ENCODE peak calls at places on chromosome 17, in seven cellular contexts. One of them, this sample, is unnamed.

GRCh38 chr17:29844339-29845048 is 85.5 kb downstream of the SSH2 start:
- DNase-seq in CD8-positive, alpha-beta T cell: no peak
- DNase-seq in progenitor cell of endocrine pancreas: no peak
- DNase-seq in HCT116: no peak
- DNase-seq in pancreas: no peak
- DNase-seq in hepatocyte: peak
- DNase-seq in endothelial cell of umbilical vein: peak
- DNase-seq in this sample: no peak

GRCh38 chr17:7850970-7851437 is 3.9 kb upstream of the TMEM88 start:
- DNase-seq in pancreas: peak
- DNase-seq in HCT116: no peak
- DNase-seq in endothelial cell of umbilical vein: no peak
- DNase-seq in CD8-positive, alpha-beta T cell: no peak
- DNase-seq in hepatocyte: no peak
- DNase-seq in progenitor cell of endocrine pancreas: no peak
- DNase-seq in this sample: no peak

GRCh38 chr17:10380631-10381408 is 8.0 kb upstream of the MYH13 start:
- DNase-seq in pancreas: no peak
- DNase-seq in progenitor cell of endocrine pancreas: no peak
- DNase-seq in CD8-positive, alpha-beta T cell: no peak
- DNase-seq in endothelial cell of umbilical vein: no peak
- DNase-seq in HCT116: no peak
- DNase-seq in hepatocyte: peak
- DNase-seq in this sample: no peak

GRCh38 chr17:44043326-44043725 is 23.1 kb downstream of the LSM12 start:
- DNase-seq in hepatocyte: no peak
- DNase-seq in HCT116: no peak
- DNase-seq in progenitor cell of endocrine pancreas: no peak
- DNase-seq in endothelial cell of umbilical vein: no peak
- DNase-seq in pancreas: no peak
- DNase-seq in CD8-positive, alpha-beta T cell: no peak
- DNase-seq in this sample: no peak

GRCh38 chr17:27512511-27513346 is 56.5 kb downstream of the KSR1 start:
- DNase-seq in endothelial cell of umbilical vein: no peak
- DNase-seq in hepatocyte: no peak
- DNase-seq in CD8-positive, alpha-beta T cell: no peak
- DNase-seq in HCT116: no peak
- DNase-seq in pancreas: no peak
- DNase-seq in progenitor cell of endocrine pancreas: no peak
- DNase-seq in this sample: no peak

GRCh38 chr17:50715471-50715870 is 3.9 kb upstream of the LUC7L3 start:
- DNase-seq in CD8-positive, alpha-beta T cell: no peak
- DNase-seq in progenitor cell of endocrine pancreas: no peak
- DNase-seq in HCT116: no peak
- DNase-seq in pancreas: no peak
- DNase-seq in hepatocyte: no peak
- DNase-seq in endothelial cell of umbilical vein: no peak
- DNase-seq in this sample: no peak

GRCh38 chr17:66426397-66427033 is 124.1 kb downstream of the PRKCA start:
- DNase-seq in hepatocyte: no peak
- DNase-seq in progenitor cell of endocrine pancreas: no peak
- DNase-seq in endothelial cell of umbilical vein: no peak
- DNase-seq in CD8-positive, alpha-beta T cell: peak
- DNase-seq in HCT116: peak
- DNase-seq in pancreas: no peak
- DNase-seq in this sample: peak

GRCh38 chr17:72422505-72423285 is 301.9 kb downstream of the SOX9 start:
- DNase-seq in hepatocyte: peak
- DNase-seq in HCT116: peak
- DNase-seq in CD8-positive, alpha-beta T cell: no peak
- DNase-seq in progenitor cell of endocrine pancreas: no peak
- DNase-seq in pancreas: peak
- DNase-seq in endothelial cell of umbilical vein: peak
- DNase-seq in this sample: peak

GRCh38 chr17:29664743-29665479 is 42.2 kb upstream of the CORO6 start:
- DNase-seq in hepatocyte: peak
- DNase-seq in endothelial cell of umbilical vein: peak
- DNase-seq in CD8-positive, alpha-beta T cell: no peak
- DNase-seq in pancreas: no peak
- DNase-seq in HCT116: peak
- DNase-seq in progenitor cell of endocrine pancreas: no peak
- DNase-seq in this sample: peak

GRCh38 chr17:78374631-78375274 is 3.7 kb upstream of the PGS1 start:
- DNase-seq in pancreas: no peak
- DNase-seq in HCT116: no peak
- DNase-seq in progenitor cell of endocrine pancreas: no peak
- DNase-seq in hepatocyte: no peak
- DNase-seq in endothelial cell of umbilical vein: peak
- DNase-seq in CD8-positive, alpha-beta T cell: no peak
- DNase-seq in this sample: no peak

GRCh38 chr17:35683588-35683987 is 47.9 kb upstream of the RASL10B start:
- DNase-seq in progenitor cell of endocrine pancreas: no peak
- DNase-seq in endothelial cell of umbilical vein: no peak
- DNase-seq in pancreas: no peak
- DNase-seq in hepatocyte: no peak
- DNase-seq in CD8-positive, alpha-beta T cell: no peak
- DNase-seq in HCT116: no peak
- DNase-seq in this sample: no peak

GRCh38 chr17:50055055-50055425 is 870 bp upstream of the ITGA3 start:
- DNase-seq in HCT116: peak
- DNase-seq in progenitor cell of endocrine pancreas: peak
- DNase-seq in pancreas: peak
- DNase-seq in CD8-positive, alpha-beta T cell: peak
- DNase-seq in hepatocyte: peak
- DNase-seq in endothelial cell of umbilical vein: peak
- DNase-seq in this sample: no peak

GRCh38 chr17:47927821-47928400 is 13.5 kb upstream of the PNPO start:
- DNase-seq in HCT116: no peak
- DNase-seq in CD8-positive, alpha-beta T cell: no peak
- DNase-seq in hepatocyte: no peak
- DNase-seq in progenitor cell of endocrine pancreas: no peak
- DNase-seq in pancreas: no peak
- DNase-seq in endothelial cell of umbilical vein: no peak
- DNase-seq in this sample: no peak

GRCh38 chr17:22268912-22269220 is 576.5 kb downstream of the KCNJ18 start:
- DNase-seq in CD8-positive, alpha-beta T cell: no peak
- DNase-seq in hepatocyte: no peak
- DNase-seq in HCT116: no peak
- DNase-seq in endothelial cell of umbilical vein: no peak
- DNase-seq in progenitor cell of endocrine pancreas: no peak
- DNase-seq in pancreas: no peak
- DNase-seq in this sample: no peak

GRCh38 chr17:59840329-59840907 is 52.3 kb downstream of the TUBD1 start:
- DNase-seq in CD8-positive, alpha-beta T cell: no peak
- DNase-seq in pancreas: no peak
- DNase-seq in endothelial cell of umbilical vein: peak
- DNase-seq in progenitor cell of endocrine pancreas: no peak
- DNase-seq in hepatocyte: no peak
- DNase-seq in HCT116: no peak
- DNase-seq in this sample: no peak

GRCh38 chr17:48997827-48998556 is 807 bp downstream of the IGF2BP1 start:
- DNase-seq in endothelial cell of umbilical vein: peak
- DNase-seq in hepatocyte: peak
- DNase-seq in progenitor cell of endocrine pancreas: no peak
- DNase-seq in CD8-positive, alpha-beta T cell: no peak
- DNase-seq in pancreas: no peak
- DNase-seq in HCT116: no peak
- DNase-seq in this sample: no peak

GRCh38 chr17:1169471-1169908 is 10.3 kb downstream of the ABR start:
- DNase-seq in CD8-positive, alpha-beta T cell: no peak
- DNase-seq in hepatocyte: no peak
- DNase-seq in progenitor cell of endocrine pancreas: no peak
- DNase-seq in pancreas: no peak
- DNase-seq in HCT116: no peak
- DNase-seq in endothelial cell of umbilical vein: no peak
- DNase-seq in this sample: no peak

GRCh38 chr17:8311131-8311790 is 1.2 kb downstream of the ARHGEF15 start:
- DNase-seq in pancreas: no peak
- DNase-seq in progenitor cell of endocrine pancreas: no peak
- DNase-seq in HCT116: no peak
- DNase-seq in CD8-positive, alpha-beta T cell: no peak
- DNase-seq in endothelial cell of umbilical vein: peak
- DNase-seq in hepatocyte: no peak
- DNase-seq in this sample: no peak

DNA sequence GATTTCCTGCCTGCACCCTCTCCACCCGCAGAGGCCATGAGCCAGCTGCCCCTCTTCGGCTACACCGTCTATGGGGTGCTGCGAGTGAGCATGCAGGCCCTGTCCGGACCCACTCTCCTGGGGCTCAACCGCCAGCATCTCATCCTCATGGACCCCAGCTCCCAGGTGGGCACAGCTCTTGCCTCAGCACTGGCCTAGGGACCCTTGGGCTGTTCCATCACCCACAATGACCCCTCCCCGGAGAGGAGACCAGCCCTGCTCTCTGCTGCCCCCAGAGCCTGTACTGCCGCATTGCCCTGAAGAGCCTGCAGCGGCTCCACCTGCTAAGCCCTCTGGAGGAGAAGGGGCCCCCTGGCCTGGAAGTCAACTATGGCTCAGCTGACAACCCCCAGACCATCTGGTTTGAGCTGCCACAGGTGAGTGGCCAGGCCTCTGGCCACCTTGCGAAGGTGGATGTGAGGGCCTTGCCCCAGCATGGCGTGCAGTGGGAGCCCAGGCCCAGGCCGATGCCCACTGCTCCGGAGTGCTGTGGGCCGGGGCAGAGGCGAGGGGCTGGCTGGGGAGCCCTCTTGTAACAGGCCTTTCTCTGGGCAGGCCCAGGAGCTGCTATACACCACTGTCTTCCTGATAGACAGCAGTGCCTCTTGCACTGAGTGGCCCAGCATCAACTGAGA is 7.3 kb upstream of the SMIM5 start:
- DNase-seq in hepatocyte: peak
- DNase-seq in CD8-positive, alpha-beta T cell: no peak
- DNase-seq in progenitor cell of endocrine pancreas: peak
- DNase-seq in pancreas: no peak
- DNase-seq in HCT116: no peak
- DNase-seq in endothelial cell of umbilical vein: peak
- DNase-seq in this sample: peak
- TF ChIP-seq CTCF in hepatocyte: peak
- TF ChIP-seq CTCF in CD8-positive, alpha-beta T cell: no peak
- TF ChIP-seq CTCF in progenitor cell of endocrine pancreas: peak
- TF ChIP-seq CTCF in pancreas: no peak
- TF ChIP-seq CTCF in HCT116: peak
- TF ChIP-seq CTCF in endothelial cell of umbilical vein: peak
- TF ChIP-seq CTCF in this sample: peak

GRCh38 chr17:38509772-38510423 is 81.6 kb downstream of the ARHGAP23 start:
- DNase-seq in hepatocyte: peak
- DNase-seq in progenitor cell of endocrine pancreas: no peak
- DNase-seq in HCT116: no peak
- DNase-seq in CD8-positive, alpha-beta T cell: no peak
- DNase-seq in pancreas: no peak
- DNase-seq in endothelial cell of umbilical vein: peak
- DNase-seq in this sample: peak

GRCh38 chr17:38509008-38509771 is 80.9 kb downstream of the ARHGAP23 start:
- DNase-seq in endothelial cell of umbilical vein: peak
- DNase-seq in HCT116: peak
- DNase-seq in progenitor cell of endocrine pancreas: peak
- DNase-seq in CD8-positive, alpha-beta T cell: peak
- DNase-seq in pancreas: peak
- DNase-seq in hepatocyte: peak
- DNase-seq in this sample: peak

GRCh38 chr17:38511126-38512108 is 83.2 kb downstream of the ARHGAP23 start:
- DNase-seq in CD8-positive, alpha-beta T cell: no peak
- DNase-seq in hepatocyte: no peak
- DNase-seq in endothelial cell of umbilical vein: no peak
- DNase-seq in pancreas: no peak
- DNase-seq in progenitor cell of endocrine pancreas: no peak
- DNase-seq in HCT116: no peak
- DNase-seq in this sample: no peak

GRCh38 chr17:38512473-38513058 is 84.3 kb downstream of the ARHGAP23 start:
- DNase-seq in endothelial cell of umbilical vein: no peak
- DNase-seq in progenitor cell of endocrine pancreas: no peak
- DNase-seq in HCT116: no peak
- DNase-seq in pancreas: no peak
- DNase-seq in CD8-positive, alpha-beta T cell: no peak
- DNase-seq in hepatocyte: no peak
- DNase-seq in this sample: no peak

GRCh38 chr17:38510424-38511125 is 82.3 kb downstream of the ARHGAP23 start:
- DNase-seq in endothelial cell of umbilical vein: no peak
- DNase-seq in pancreas: peak
- DNase-seq in CD8-positive, alpha-beta T cell: no peak
- DNase-seq in hepatocyte: peak
- DNase-seq in progenitor cell of endocrine pancreas: peak
- DNase-seq in HCT116: no peak
- DNase-seq in this sample: peak
- TF ChIP-seq CTCF in endothelial cell of umbilical vein: no peak
- TF ChIP-seq CTCF in pancreas: no peak
- TF ChIP-seq CTCF in CD8-positive, alpha-beta T cell: no peak
- TF ChIP-seq CTCF in hepatocyte: peak
- TF ChIP-seq CTCF in progenitor cell of endocrine pancreas: peak
- TF ChIP-seq CTCF in HCT116: no peak
- TF ChIP-seq CTCF in this sample: no peak

GRCh38 chr17:55842405-55843158 is 91.7 kb downstream of the PCTP start:
- DNase-seq in pancreas: no peak
- DNase-seq in endothelial cell of umbilical vein: no peak
- DNase-seq in HCT116: no peak
- DNase-seq in CD8-positive, alpha-beta T cell: no peak
- DNase-seq in hepatocyte: no peak
- DNase-seq in progenitor cell of endocrine pancreas: no peak
- DNase-seq in this sample: no peak
- TF ChIP-seq CTCF in pancreas: no peak
- TF ChIP-seq CTCF in endothelial cell of umbilical vein: no peak
- TF ChIP-seq CTCF in HCT116: no peak
- TF ChIP-seq CTCF in CD8-positive, alpha-beta T cell: no peak
- TF ChIP-seq CTCF in hepatocyte: no peak
- TF ChIP-seq CTCF in progenitor cell of endocrine pancreas: no peak
- TF ChIP-seq CTCF in this sample: no peak

DNA sequence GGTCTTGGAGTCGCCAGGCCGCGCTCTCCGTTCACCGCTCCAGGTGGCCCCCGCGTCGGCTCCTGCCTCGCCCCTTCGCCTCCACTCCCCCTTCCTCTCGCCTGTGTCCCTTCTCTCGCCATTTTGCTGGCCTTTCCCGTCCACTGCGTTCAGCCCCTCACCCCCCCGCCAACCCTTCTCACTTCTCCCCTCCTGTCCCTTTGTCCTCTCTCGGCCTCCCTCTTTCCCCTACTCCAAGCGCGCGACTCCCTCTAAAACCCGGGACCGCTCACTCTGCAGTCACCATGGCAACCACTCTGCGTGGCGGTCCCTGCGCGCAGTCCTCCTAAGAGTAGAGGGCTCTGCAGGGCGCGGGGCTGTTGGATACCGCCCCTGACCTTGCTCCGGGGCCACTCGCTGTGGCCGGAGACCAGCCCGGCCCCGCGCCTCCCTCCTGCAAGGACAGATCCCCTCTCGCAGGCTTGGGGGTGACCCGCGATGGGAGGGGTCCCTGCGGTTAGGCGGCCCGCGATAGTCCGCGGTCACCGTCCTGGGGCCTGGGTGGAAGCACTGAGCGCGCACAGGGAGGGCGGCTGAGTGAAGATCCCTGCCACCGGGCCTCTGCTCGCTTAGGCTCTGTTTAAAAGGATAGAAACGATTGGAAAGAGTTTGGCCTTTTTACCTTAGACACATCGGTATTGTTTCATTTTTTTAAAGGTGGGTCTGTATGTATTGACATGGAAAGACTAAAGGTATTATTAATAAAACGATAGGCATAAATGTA is 454 bp downstream of the CCDC40 start:
- DNase-seq in CD8-positive, alpha-beta T cell: peak
- DNase-seq in HCT116: no peak
- DNase-seq in endothelial cell of umbilical vein: peak
- DNase-seq in pancreas: no peak
- DNase-seq in hepatocyte: peak
- DNase-seq in progenitor cell of endocrine pancreas: peak
- DNase-seq in this sample: no peak
- TF ChIP-seq CTCF in CD8-positive, alpha-beta T cell: no peak
- TF ChIP-seq CTCF in HCT116: no peak
- TF ChIP-seq CTCF in endothelial cell of umbilical vein: no peak
- TF ChIP-seq CTCF in pancreas: no peak
- TF ChIP-seq CTCF in hepatocyte: no peak
- TF ChIP-seq CTCF in progenitor cell of endocrine pancreas: no peak
- TF ChIP-seq CTCF in this sample: no peak

GRCh38 chr17:76539631-76540271 is at the start of gene PRCD:
- DNase-seq in CD8-positive, alpha-beta T cell: no peak
- DNase-seq in HCT116: no peak
- DNase-seq in endothelial cell of umbilical vein: no peak
- DNase-seq in progenitor cell of endocrine pancreas: no peak
- DNase-seq in hepatocyte: peak
- DNase-seq in pancreas: no peak
- DNase-seq in this sample: no peak
- TF ChIP-seq CTCF in CD8-positive, alpha-beta T cell: no peak
- TF ChIP-seq CTCF in HCT116: peak
- TF ChIP-seq CTCF in endothelial cell of umbilical vein: no peak
- TF ChIP-seq CTCF in progenitor cell of endocrine pancreas: peak
- TF ChIP-seq CTCF in hepatocyte: no peak
- TF ChIP-seq CTCF in pancreas: no peak
- TF ChIP-seq CTCF in this sample: no peak